ENCODE peak calls at places on chromosome 1, in six cellular contexts. G, B, I, Z, J and Q are unnamed samples.

GRCh38 chr1:162635418-162635817 is 3.2 kb downstream of the DDR2 start:
- DNase-seq in B (no peak), J (no peak), Z (no peak), G (peak), I (no peak), Q (no peak)

GRCh38 chr1:64242895-64243756 is 39.7 kb downstream of the UBE2U start:
- DNase-seq in J (peak), Z (peak), G (peak), B (no peak), I (no peak), Q (peak)

GRCh38 chr1:8866792-8867415 is 11.6 kb downstream of the ENO1 start:
- DNase-seq in I (no peak), Z (no peak), J (no peak), G (no peak), B (no peak), Q (no peak)

GRCh38 chr1:110148961-110149360 is 1.3 kb upstream of the SLC6A17 start:
- DNase-seq in G (peak), J (peak), I (no peak), Z (no peak), B (no peak), Q (no peak)

GRCh38 chr1:67308136-67308535 is 463 bp downstream of the IL12RB2 start:
- DNase-seq in G (no peak), Z (no peak), I (no peak), B (no peak), J (no peak), Q (peak)

GRCh38 chr1:179794669-179795068 is 51.6 kb downstream of the FAM163A start:
- DNase-seq in I (no peak), Z (no peak), B (no peak), G (no peak), J (peak), Q (peak)

GRCh38 chr1:225464851-225465792 is 37.3 kb upstream of the LBR start:
- DNase-seq in B (peak), J (peak), Z (no peak), G (no peak), I (no peak), Q (peak)

GRCh38 chr1:57727121-57727520 is 303.3 kb upstream of the DAB1 start:
- DNase-seq in I (no peak), Z (no peak), J (no peak), G (no peak), B (no peak), Q (no peak)

GRCh38 chr1:193581338-193581737 is 394.9 kb upstream of the B3GALT2 start:
- DNase-seq in I (no peak), Z (no peak), B (no peak), J (no peak), G (no peak), Q (no peak)

GRCh38 chr1:201764166-201764565 is 64.8 kb upstream of the IPO9 start:
- DNase-seq in J (peak), Z (no peak), G (no peak), I (no peak), B (no peak), Q (no peak)

GRCh38 chr1:26971590-26971989 is 11.3 kb upstream of the KDF1 start:
- DNase-seq in G (no peak), I (no peak), Z (no peak), B (no peak), J (no peak), Q (no peak)

GRCh38 chr1:1539310-1540014 is 962 bp downstream of the TMEM240 start:
- DNase-seq in Z (peak), J (no peak), I (no peak), B (peak), G (peak), Q (peak)

GRCh38 chr1:180277476-180278192 is 47.6 kb downstream of the LHX4 start:
- DNase-seq in J (peak), I (no peak), G (no peak), B (no peak), Z (no peak), Q (no peak)

GRCh38 chr1:233459470-233459945 is 132.0 kb downstream of the MAP3K21 start:
- DNase-seq in J (no peak), G (no peak), B (no peak), I (no peak), Z (no peak), Q (no peak)

GRCh38 chr1:21783679-21784603 is 992 bp upstream of the USP48 start:
- DNase-seq in J (peak), I (peak), Z (peak), G (peak), B (no peak), Q (peak)

GRCh38 chr1:165874643-165875042 is 47.2 kb downstream of the UCK2 start:
- DNase-seq in J (no peak), I (no peak), G (no peak), Z (no peak), B (no peak), Q (no peak)

GRCh38 chr1:164064501-164064900 is 494.5 kb upstream of the PBX1 start:
- DNase-seq in Z (peak), G (no peak), J (no peak), I (no peak), B (no peak), Q (no peak)

GRCh38 chr1:51986718-51987117 is 3.8 kb downstream of the RAB3B start:
- DNase-seq in Z (no peak), G (no peak), I (no peak), J (no peak), B (no peak), Q (no peak)

GRCh38 chr1:156276532-156276931 is 6.1 kb downstream of the SMG5 start:
- DNase-seq in I (no peak), B (no peak), Z (no peak), G (no peak), J (peak), Q (no peak)

GRCh38 chr1:240508950-240509349 is 103.0 kb downstream of the GREM2 start:
- DNase-seq in J (no peak), I (no peak), G (peak), B (no peak), Z (no peak), Q (no peak)

GRCh38 chr1:186420923-186421322 is 40.0 kb downstream of the PDC start:
- DNase-seq in B (no peak), Z (peak), J (no peak), G (peak), I (no peak), Q (no peak)

DNA sequence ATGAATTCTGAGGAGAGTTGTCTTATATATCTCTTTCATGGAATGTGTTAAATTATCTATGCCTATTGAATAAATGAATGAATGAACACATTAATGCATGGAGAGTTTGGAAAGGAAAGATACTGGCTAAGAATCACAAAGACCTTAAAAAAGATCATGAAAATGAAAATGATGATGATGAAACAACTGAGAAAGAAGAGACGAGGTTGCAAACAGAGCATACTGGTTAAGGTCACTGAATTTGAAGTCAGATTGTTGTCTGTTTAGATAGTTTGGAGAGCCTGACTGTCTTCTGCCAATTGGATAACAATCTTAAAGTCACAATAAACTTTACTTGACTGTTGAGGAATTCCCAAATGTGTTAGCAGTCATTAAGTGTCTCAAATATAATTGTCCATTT is 132.4 kb downstream of the PTGER3 start:
- DNase-seq in G (no peak), J (no peak), I (no peak), Z (no peak), B (no peak), Q (no peak)
- H3K4me3 ChIP-seq in G (no peak), J (no peak), I (no peak), Z (no peak), B (no peak), Q (no peak)

DNA sequence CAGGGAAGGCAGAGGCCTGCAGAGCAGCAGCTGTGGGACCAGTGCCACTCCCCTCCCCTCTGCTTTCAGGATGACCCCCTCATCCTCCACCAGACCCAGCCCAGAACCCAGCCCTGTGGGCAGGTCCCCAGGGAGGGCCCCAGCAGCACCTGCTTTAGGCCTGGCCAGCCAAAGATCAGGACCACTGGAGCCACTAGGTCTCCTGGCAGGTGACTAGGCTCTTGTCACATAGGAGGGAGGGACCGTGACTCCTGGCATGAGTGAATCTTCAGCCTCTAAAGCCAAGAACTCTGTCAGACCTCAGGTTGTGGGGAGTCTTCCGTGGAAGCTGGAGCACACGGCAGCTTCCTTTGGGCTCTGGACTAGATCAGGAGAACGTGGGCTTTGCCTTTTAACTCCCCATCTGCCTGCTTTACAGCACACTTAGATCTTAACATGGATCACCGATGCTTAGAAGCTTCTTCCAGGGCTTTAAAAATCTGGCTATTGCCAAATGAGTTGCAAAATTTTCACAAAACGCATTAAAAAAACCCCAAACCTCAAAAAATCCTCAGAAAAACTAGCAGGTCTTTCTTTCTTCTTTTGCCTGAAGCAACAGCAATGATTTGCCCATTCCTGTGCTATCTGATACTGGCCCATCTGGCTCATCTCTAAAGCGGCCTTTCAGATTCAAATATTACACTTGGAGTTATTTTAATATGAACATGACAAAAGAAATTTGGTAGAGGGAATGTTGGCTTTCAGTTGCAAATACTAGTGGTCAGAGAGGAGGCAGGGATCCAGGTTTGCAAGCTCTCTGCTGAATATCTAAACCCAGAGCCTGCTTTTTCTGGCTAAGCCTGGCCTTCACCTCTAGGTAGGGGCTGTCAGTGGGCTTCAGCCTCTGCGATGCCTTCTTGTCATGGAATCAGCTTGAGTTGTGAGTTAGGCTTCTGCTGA is 235.2 kb downstream of the SDCCAG8 start:
- DNase-seq in B (no peak), J (no peak), I (no peak), G (peak), Z (no peak), Q (no peak)
- H2AK5ac ChIP-seq in B (peak), J (no peak), I (peak), G (no peak), Z (no peak), Q (no peak)

GRCh38 chr1:222276062-222276461 is 271.8 kb downstream of the HHIPL2 start:
- DNase-seq in Z (no peak), B (no peak), G (no peak), J (no peak), I (no peak), Q (peak)
- H3K23ac ChIP-seq in Z (no peak), B (no peak), G (no peak), J (no peak), I (no peak), Q (no peak)

GRCh38 chr1:59819566-59820438 is 5.1 kb downstream of the HOOK1 start:
- DNase-seq in Z (no peak), J (no peak), G (no peak), B (no peak), I (no peak), Q (no peak)

GRCh38 chr1:59814180-59814900 is 409 bp upstream of the HOOK1 start:
- DNase-seq in Z (no peak), I (peak), J (peak), B (peak), G (no peak), Q (peak)

GRCh38 chr1:59815892-59816291 is 1.1 kb downstream of the HOOK1 start:
- DNase-seq in J (peak), I (no peak), G (no peak), B (no peak), Z (no peak), Q (peak)

GRCh38 chr1:59816318-59816878 is 1.6 kb downstream of the HOOK1 start:
- DNase-seq in I (no peak), G (no peak), J (peak), B (no peak), Z (no peak), Q (peak)

DNA sequence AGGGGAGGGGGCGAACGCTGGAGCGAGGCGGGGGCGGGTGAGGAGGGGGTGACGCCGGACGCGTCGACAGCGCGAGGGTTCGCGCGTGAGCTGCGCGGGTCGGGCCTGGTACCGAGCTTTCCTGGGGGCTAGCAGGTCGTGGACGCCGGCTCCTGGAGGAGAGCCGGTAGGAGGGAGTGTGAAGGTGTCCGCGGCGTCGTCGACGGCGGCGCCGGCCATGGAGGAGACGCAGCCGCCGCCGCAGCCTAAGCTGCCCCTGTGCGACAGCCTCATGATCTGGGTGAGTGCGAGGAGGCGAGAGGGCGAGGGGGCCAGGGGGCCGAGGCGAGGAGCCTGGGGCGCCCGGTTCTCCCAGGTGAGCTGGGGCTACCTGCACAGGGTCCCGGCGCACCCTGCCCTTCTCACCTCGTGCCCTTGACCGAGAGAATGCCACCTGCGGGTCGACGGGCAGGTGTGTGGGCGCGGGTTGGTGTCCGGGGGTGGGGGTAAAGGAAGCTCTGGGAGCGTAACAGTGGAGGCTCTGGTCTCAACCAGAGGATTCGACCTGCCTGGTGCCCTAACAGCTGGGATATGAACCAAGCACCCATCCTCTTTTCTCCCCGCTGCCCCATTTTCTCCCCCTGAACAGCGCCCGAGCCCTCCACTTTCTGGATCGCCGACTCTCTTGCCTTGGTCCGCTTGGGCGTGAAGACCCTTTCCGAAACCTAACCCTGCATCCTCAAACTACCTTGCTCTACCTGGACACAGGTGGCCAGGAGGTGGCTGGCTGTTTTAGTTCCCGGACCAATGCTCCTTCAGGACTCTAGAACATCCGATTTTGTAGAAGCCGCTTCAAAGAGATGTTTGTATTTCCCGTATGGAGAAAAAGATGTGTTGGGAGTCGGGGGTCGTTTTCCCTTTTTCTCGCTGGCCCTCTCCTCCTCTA is at the start of gene HOOK1:
- DNase-seq in B (peak), I (peak), Z (no peak), J (peak), G (no peak), Q (peak)
- H3K4me3 ChIP-seq in B (peak), I (peak), Z (peak), J (peak), G (no peak), Q (peak)

DNA sequence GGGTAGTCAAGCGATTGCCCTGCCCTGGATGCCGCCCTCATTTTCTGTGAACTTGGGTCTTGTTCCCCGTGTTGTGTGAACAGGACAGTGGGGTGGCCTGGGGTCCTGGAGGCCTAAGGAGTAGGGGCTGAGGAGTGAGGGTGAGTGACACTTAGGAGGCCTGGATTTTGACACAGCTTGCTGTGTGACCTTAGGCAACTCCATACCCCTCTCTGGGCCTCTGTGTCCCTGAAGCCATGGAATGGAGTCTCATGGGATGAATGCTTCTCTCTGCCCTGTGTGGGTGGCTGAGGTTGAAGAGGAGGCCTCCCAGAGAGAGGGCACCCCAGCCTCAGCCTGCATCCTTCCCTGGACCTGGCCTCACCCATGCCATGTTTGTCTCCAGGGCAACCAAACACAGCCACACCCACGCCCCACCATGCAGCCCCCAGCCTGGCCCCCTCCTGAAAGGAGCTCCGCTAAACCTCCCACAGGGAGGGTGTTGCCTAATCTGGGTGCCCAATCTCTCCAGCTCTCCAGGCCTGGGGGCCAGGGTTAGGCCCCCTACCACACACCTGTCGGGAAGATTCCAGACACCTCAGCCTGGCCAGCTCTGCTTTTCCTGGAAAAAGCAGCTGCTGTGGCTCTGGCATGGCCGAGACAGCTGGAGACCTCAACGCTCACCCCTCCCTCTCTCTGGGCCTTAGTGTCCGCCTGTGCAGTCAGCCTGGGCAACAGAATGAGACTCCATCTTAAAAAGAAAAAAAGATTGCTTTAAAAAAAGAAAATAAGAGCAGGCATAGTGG is 9.9 kb downstream of the MYOM3 start:
- DNase-seq in J (no peak), Z (no peak), G (no peak), B (no peak), I (no peak), Q (no peak)
- H2AK5ac ChIP-seq in J (no peak), Z (no peak), G (no peak), B (peak), I (no peak), Q (no peak)

DNA sequence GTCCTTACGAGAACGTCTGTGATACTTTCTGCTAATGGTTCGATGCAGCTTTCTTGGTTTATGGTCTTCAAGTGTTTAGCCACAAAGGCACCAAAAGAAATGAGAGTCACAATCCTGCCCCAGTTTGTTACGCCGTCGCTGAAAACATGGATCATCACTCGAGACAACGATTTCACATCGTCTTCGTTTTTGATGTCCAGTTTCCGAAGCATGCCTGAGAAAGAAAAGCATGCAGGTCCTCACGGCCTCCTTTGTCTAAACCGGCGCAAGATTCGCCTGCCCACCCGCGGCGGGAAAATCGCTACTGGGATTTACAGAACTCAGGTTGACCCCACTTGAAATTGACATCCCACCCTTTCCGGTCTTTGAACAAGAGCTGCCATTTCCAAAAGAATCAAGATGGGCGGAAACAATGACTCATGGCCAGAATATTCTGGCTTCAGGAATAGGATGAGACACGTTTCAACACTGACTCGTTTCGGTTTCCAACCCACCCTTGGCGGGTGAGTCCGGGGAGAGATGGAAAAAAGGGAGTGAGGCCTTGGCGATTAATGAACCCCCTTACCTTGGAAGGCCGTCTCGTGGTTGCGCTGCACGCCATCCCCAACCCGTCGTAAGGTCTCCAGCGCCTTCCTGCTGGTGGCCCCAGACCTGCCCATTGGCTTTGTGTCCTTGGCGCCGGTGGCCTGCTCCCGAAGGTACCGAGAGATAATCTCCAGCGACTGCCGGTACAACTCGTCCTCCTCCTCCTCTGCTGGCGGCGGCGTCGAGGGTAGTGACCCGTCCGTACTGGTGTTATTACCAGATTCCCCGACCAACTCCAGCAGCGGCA is 916 bp downstream of the MCL1 start:
- DNase-seq in Z (peak), G (peak), B (no peak), J (peak), I (no peak), Q (peak)
- H3K23ac ChIP-seq in Z (peak), G (peak), B (peak), J (no peak), I (no peak), Q (peak)

DNA sequence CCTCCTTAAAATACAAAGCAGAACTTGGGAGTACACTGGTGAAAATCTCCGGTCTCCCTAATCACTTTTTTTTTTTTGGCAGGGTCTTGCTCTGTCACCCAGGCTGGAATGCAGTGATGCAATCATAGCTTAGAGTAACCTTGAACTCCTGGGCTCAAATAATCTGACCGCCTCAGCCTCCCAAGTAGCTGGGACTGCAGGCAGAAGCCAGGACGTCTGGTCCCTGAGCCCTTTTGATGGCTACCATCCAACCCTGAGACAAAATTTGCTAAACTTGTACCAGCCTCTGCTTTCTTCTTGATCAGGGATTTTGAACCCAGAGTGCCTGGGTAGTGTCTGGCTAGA is 4.1 kb downstream of the L1TD1 start:
- DNase-seq in B (no peak), G (no peak), I (no peak), J (peak), Z (no peak), Q (peak)
- H3K4me3 ChIP-seq in B (no peak), G (no peak), I (peak), J (no peak), Z (no peak), Q (peak)

GRCh38 chr1:114757455-114758250 is at the start of gene CSDE1:
- DNase-seq in I (peak), Z (peak), G (peak), B (peak), J (peak), Q (peak)
- H2AK5ac ChIP-seq in I (peak), Z (peak), G (peak), B (peak), J (peak), Q (peak)

GRCh38 chr1:92831762-92832536 is at the start of gene RPL5:
- DNase-seq in I (peak), G (peak), B (peak), J (peak), Z (peak), Q (peak)
- H3K23ac ChIP-seq in I (no peak), G (peak), B (peak), J (peak), Z (peak), Q (peak)